ENCODE peak calls at places on chromosomes 12 and 14, in seven cellular contexts. U, S, H, M, I, V and Y are unnamed samples.
A peak's percentile ranks its signal among the peaks of the same experiment; 100 is the strongest.

GRCh38 chr12:52086944-52087835 is 7.7 kb downstream of the SMIM41 start:
- DNase-seq in U (peak; percentile 18), S (no peak), H (no peak), M (no peak), I (no peak), V (no peak), Y (peak; percentile 10)

GRCh38 chr12:120855823-120856589 is 48.2 kb downstream of the SPPL3 start:
- DNase-seq in U (no peak), S (no peak), H (no peak), M (no peak), I (no peak), V (no peak), Y (no peak)

GRCh38 chr12:127083028-127083949 is 1183.7 kb upstream of the TMEM132C start:
- DNase-seq in U (peak; percentile 47), S (no peak), H (peak; percentile 84), M (peak; percentile 50), I (peak; percentile 82), V (peak; percentile 85), Y (peak; percentile 39)

GRCh38 chr12:113298472-113298817 is 36.5 kb downstream of the SLC8B1 start:
- DNase-seq in U (no peak), S (no peak), H (no peak), M (no peak), I (no peak), V (no peak), Y (no peak)

GRCh38 chr14:96231731-96232130 is 24.3 kb upstream of the BDKRB1 start:
- DNase-seq in U (no peak), S (no peak), H (no peak), M (no peak), I (no peak), V (no peak), Y (no peak)

GRCh38 chr12:52667509-52667908 is 12.7 kb downstream of the KRT1 start:
- DNase-seq in U (no peak), S (no peak), H (no peak), M (no peak), I (no peak), V (peak; percentile 24), Y (no peak)

GRCh38 chr12:8823565-8824300 is 1.3 kb downstream of the A2ML1 start:
- DNase-seq in U (peak; percentile 11), S (no peak), H (peak; percentile 33), M (no peak), I (peak; percentile 30), V (no peak), Y (no peak)

GRCh38 chr12:31491819-31492598 is 98.9 kb downstream of the DENND5B start:
- DNase-seq in U (no peak), S (no peak), H (peak; percentile 88), M (peak; percentile 84), I (peak; percentile 88), V (peak; percentile 96), Y (no peak)

GRCh38 chr12:7114851-7115250 is 5.8 kb upstream of the C1RL start:
- DNase-seq in U (no peak), S (no peak), H (no peak), M (no peak), I (no peak), V (no peak), Y (no peak)

GRCh38 chr14:22613736-22614239 is 15.7 kb downstream of the ABHD4 start:
- DNase-seq in U (no peak), S (no peak), H (peak; percentile 18), M (no peak), I (no peak), V (no peak), Y (no peak)

GRCh38 chr14:54676822-54677708 is 110.1 kb downstream of the SAMD4A start:
- DNase-seq in U (no peak), S (no peak), H (peak; percentile 96), M (peak; percentile 91), I (peak; percentile 93), V (peak; percentile 80), Y (no peak)

GRCh38 chr14:102554835-102555819 is 37.3 kb upstream of the RCOR1 start:
- DNase-seq in U (peak; percentile 86), S (peak; percentile 42), H (peak; percentile 40), M (no peak), I (peak; percentile 46), V (no peak), Y (peak; percentile 80)

GRCh38 chr12:103279444-103279843 is 216.3 kb downstream of the C12orf42 start:
- DNase-seq in U (peak; percentile 66), S (no peak), H (no peak), M (no peak), I (peak; percentile 53), V (no peak), Y (peak; percentile 67)